ENCODE peak calls at places on chromosomes 3 and 15, in nine cellular contexts. One of them, this sample, is unnamed.

GRCh38 chr3:58203541-58203940 is 7.2 kb downstream of the DNASE1L3 start:
- DNase-seq in natural killer cell: no peak
- DNase-seq in activated CD8-positive, alpha-beta memory T cell treated with anti-CD3 and anti-CD28 coated beads for 1 hour: no peak
- DNase-seq in endodermal cell: no peak
- DNase-seq in putamen: no peak
- DNase-seq in anterior cingulate cortex: no peak
- DNase-seq in A549: no peak
- DNase-seq in stimulated activated CD8-positive, alpha-beta memory T cell treated with anti-CD3 and anti-CD28 coated beads, Interleukin-12 subunit alpha, Interleukin-12 subunit beta, amount 100 ng/mL, for 4 hours: no peak
- DNase-seq in uterus: no peak
- DNase-seq in this sample: no peak

GRCh38 chr15:93730724-93731123 is 500.6 kb upstream of the MCTP2 start:
- DNase-seq in natural killer cell: no peak
- DNase-seq in activated CD8-positive, alpha-beta memory T cell treated with anti-CD3 and anti-CD28 coated beads for 1 hour: no peak
- DNase-seq in endodermal cell: no peak
- DNase-seq in putamen: no peak
- DNase-seq in anterior cingulate cortex: no peak
- DNase-seq in A549: no peak
- DNase-seq in stimulated activated CD8-positive, alpha-beta memory T cell treated with anti-CD3 and anti-CD28 coated beads, Interleukin-12 subunit alpha, Interleukin-12 subunit beta, amount 100 ng/mL, for 4 hours: no peak
- DNase-seq in uterus: no peak
- DNase-seq in this sample: peak

GRCh38 chr3:56321383-56321782 is 146.9 kb downstream of the ERC2 start:
- DNase-seq in natural killer cell: no peak
- DNase-seq in activated CD8-positive, alpha-beta memory T cell treated with anti-CD3 and anti-CD28 coated beads for 1 hour: no peak
- DNase-seq in endodermal cell: no peak
- DNase-seq in putamen: no peak
- DNase-seq in anterior cingulate cortex: no peak
- DNase-seq in A549: no peak
- DNase-seq in stimulated activated CD8-positive, alpha-beta memory T cell treated with anti-CD3 and anti-CD28 coated beads, Interleukin-12 subunit alpha, Interleukin-12 subunit beta, amount 100 ng/mL, for 4 hours: no peak
- DNase-seq in uterus: no peak
- DNase-seq in this sample: no peak

GRCh38 chr3:9780920-9781319 is 11.2 kb upstream of the CAMK1 start:
- DNase-seq in natural killer cell: no peak
- DNase-seq in activated CD8-positive, alpha-beta memory T cell treated with anti-CD3 and anti-CD28 coated beads for 1 hour: no peak
- DNase-seq in endodermal cell: no peak
- DNase-seq in putamen: no peak
- DNase-seq in anterior cingulate cortex: no peak
- DNase-seq in A549: no peak
- DNase-seq in stimulated activated CD8-positive, alpha-beta memory T cell treated with anti-CD3 and anti-CD28 coated beads, Interleukin-12 subunit alpha, Interleukin-12 subunit beta, amount 100 ng/mL, for 4 hours: no peak
- DNase-seq in uterus: no peak
- DNase-seq in this sample: no peak

GRCh38 chr3:160697628-160698382 is 20.8 kb downstream of the ARL14 start:
- DNase-seq in natural killer cell: no peak
- DNase-seq in activated CD8-positive, alpha-beta memory T cell treated with anti-CD3 and anti-CD28 coated beads for 1 hour: no peak
- DNase-seq in endodermal cell: no peak
- DNase-seq in putamen: no peak
- DNase-seq in anterior cingulate cortex: no peak
- DNase-seq in A549: no peak
- DNase-seq in stimulated activated CD8-positive, alpha-beta memory T cell treated with anti-CD3 and anti-CD28 coated beads, Interleukin-12 subunit alpha, Interleukin-12 subunit beta, amount 100 ng/mL, for 4 hours: no peak
- DNase-seq in uterus: no peak
- DNase-seq in this sample: no peak

GRCh38 chr3:70981252-70981933 is 602.1 kb downstream of the FOXP1 start:
- DNase-seq in natural killer cell: no peak
- DNase-seq in activated CD8-positive, alpha-beta memory T cell treated with anti-CD3 and anti-CD28 coated beads for 1 hour: no peak
- DNase-seq in endodermal cell: no peak
- DNase-seq in putamen: no peak
- DNase-seq in anterior cingulate cortex: no peak
- DNase-seq in A549: no peak
- DNase-seq in stimulated activated CD8-positive, alpha-beta memory T cell treated with anti-CD3 and anti-CD28 coated beads, Interleukin-12 subunit alpha, Interleukin-12 subunit beta, amount 100 ng/mL, for 4 hours: no peak
- DNase-seq in uterus: no peak
- DNase-seq in this sample: no peak

GRCh38 chr3:63655519-63655918 is 3.0 kb downstream of the SNTN start:
- DNase-seq in natural killer cell: no peak
- DNase-seq in activated CD8-positive, alpha-beta memory T cell treated with anti-CD3 and anti-CD28 coated beads for 1 hour: no peak
- DNase-seq in endodermal cell: no peak
- DNase-seq in putamen: no peak
- DNase-seq in anterior cingulate cortex: no peak
- DNase-seq in A549: no peak
- DNase-seq in stimulated activated CD8-positive, alpha-beta memory T cell treated with anti-CD3 and anti-CD28 coated beads, Interleukin-12 subunit alpha, Interleukin-12 subunit beta, amount 100 ng/mL, for 4 hours: no peak
- DNase-seq in uterus: no peak
- DNase-seq in this sample: no peak

GRCh38 chr3:11385908-11386307 is 113.7 kb downstream of the ATG7 start:
- DNase-seq in natural killer cell: no peak
- DNase-seq in activated CD8-positive, alpha-beta memory T cell treated with anti-CD3 and anti-CD28 coated beads for 1 hour: no peak
- DNase-seq in endodermal cell: no peak
- DNase-seq in putamen: no peak
- DNase-seq in anterior cingulate cortex: no peak
- DNase-seq in A549: peak
- DNase-seq in stimulated activated CD8-positive, alpha-beta memory T cell treated with anti-CD3 and anti-CD28 coated beads, Interleukin-12 subunit alpha, Interleukin-12 subunit beta, amount 100 ng/mL, for 4 hours: no peak
- DNase-seq in uterus: peak
- DNase-seq in this sample: no peak

GRCh38 chr3:129006864-129007263 is 5.8 kb downstream of the EFCC1 start:
- DNase-seq in natural killer cell: no peak
- DNase-seq in activated CD8-positive, alpha-beta memory T cell treated with anti-CD3 and anti-CD28 coated beads for 1 hour: no peak
- DNase-seq in endodermal cell: no peak
- DNase-seq in putamen: no peak
- DNase-seq in anterior cingulate cortex: no peak
- DNase-seq in A549: no peak
- DNase-seq in stimulated activated CD8-positive, alpha-beta memory T cell treated with anti-CD3 and anti-CD28 coated beads, Interleukin-12 subunit alpha, Interleukin-12 subunit beta, amount 100 ng/mL, for 4 hours: no peak
- DNase-seq in uterus: no peak
- DNase-seq in this sample: no peak

GRCh38 chr3:71111784-71112440 is 471.6 kb downstream of the FOXP1 start:
- DNase-seq in natural killer cell: no peak
- DNase-seq in activated CD8-positive, alpha-beta memory T cell treated with anti-CD3 and anti-CD28 coated beads for 1 hour: no peak
- DNase-seq in endodermal cell: no peak
- DNase-seq in putamen: no peak
- DNase-seq in anterior cingulate cortex: no peak
- DNase-seq in A549: peak
- DNase-seq in stimulated activated CD8-positive, alpha-beta memory T cell treated with anti-CD3 and anti-CD28 coated beads, Interleukin-12 subunit alpha, Interleukin-12 subunit beta, amount 100 ng/mL, for 4 hours: no peak
- DNase-seq in uterus: no peak
- DNase-seq in this sample: peak

GRCh38 chr3:171874251-171874679 is 31.1 kb downstream of the TMEM212 start:
- DNase-seq in natural killer cell: no peak
- DNase-seq in activated CD8-positive, alpha-beta memory T cell treated with anti-CD3 and anti-CD28 coated beads for 1 hour: no peak
- DNase-seq in endodermal cell: no peak
- DNase-seq in putamen: no peak
- DNase-seq in anterior cingulate cortex: no peak
- DNase-seq in A549: peak
- DNase-seq in stimulated activated CD8-positive, alpha-beta memory T cell treated with anti-CD3 and anti-CD28 coated beads, Interleukin-12 subunit alpha, Interleukin-12 subunit beta, amount 100 ng/mL, for 4 hours: no peak
- DNase-seq in uterus: no peak
- DNase-seq in this sample: peak

GRCh38 chr15:92037446-92037845 is 183.9 kb downstream of the SLCO3A1 start:
- DNase-seq in natural killer cell: no peak
- DNase-seq in activated CD8-positive, alpha-beta memory T cell treated with anti-CD3 and anti-CD28 coated beads for 1 hour: no peak
- DNase-seq in endodermal cell: no peak
- DNase-seq in putamen: no peak
- DNase-seq in anterior cingulate cortex: no peak
- DNase-seq in A549: no peak
- DNase-seq in stimulated activated CD8-positive, alpha-beta memory T cell treated with anti-CD3 and anti-CD28 coated beads, Interleukin-12 subunit alpha, Interleukin-12 subunit beta, amount 100 ng/mL, for 4 hours: no peak
- DNase-seq in uterus: no peak
- DNase-seq in this sample: no peak

GRCh38 chr15:35309886-35310285 is 224.8 kb upstream of the NANOGP8 start:
- DNase-seq in natural killer cell: no peak
- DNase-seq in activated CD8-positive, alpha-beta memory T cell treated with anti-CD3 and anti-CD28 coated beads for 1 hour: no peak
- DNase-seq in endodermal cell: no peak
- DNase-seq in putamen: no peak
- DNase-seq in anterior cingulate cortex: no peak
- DNase-seq in A549: no peak
- DNase-seq in stimulated activated CD8-positive, alpha-beta memory T cell treated with anti-CD3 and anti-CD28 coated beads, Interleukin-12 subunit alpha, Interleukin-12 subunit beta, amount 100 ng/mL, for 4 hours: no peak
- DNase-seq in uterus: no peak
- DNase-seq in this sample: no peak

GRCh38 chr15:41661529-41662225 is 1.5 kb downstream of the MGA start:
- DNase-seq in natural killer cell: peak
- DNase-seq in activated CD8-positive, alpha-beta memory T cell treated with anti-CD3 and anti-CD28 coated beads for 1 hour: peak
- DNase-seq in endodermal cell: peak
- DNase-seq in putamen: peak
- DNase-seq in anterior cingulate cortex: peak
- DNase-seq in A549: peak
- DNase-seq in stimulated activated CD8-positive, alpha-beta memory T cell treated with anti-CD3 and anti-CD28 coated beads, Interleukin-12 subunit alpha, Interleukin-12 subunit beta, amount 100 ng/mL, for 4 hours: peak
- DNase-seq in uterus: peak
- DNase-seq in this sample: peak

GRCh38 chr3:190533511-190534282 is 19.8 kb downstream of the IL1RAP start:
- DNase-seq in natural killer cell: no peak
- DNase-seq in activated CD8-positive, alpha-beta memory T cell treated with anti-CD3 and anti-CD28 coated beads for 1 hour: no peak
- DNase-seq in endodermal cell: no peak
- DNase-seq in putamen: peak
- DNase-seq in anterior cingulate cortex: peak
- DNase-seq in A549: peak
- DNase-seq in stimulated activated CD8-positive, alpha-beta memory T cell treated with anti-CD3 and anti-CD28 coated beads, Interleukin-12 subunit alpha, Interleukin-12 subunit beta, amount 100 ng/mL, for 4 hours: no peak
- DNase-seq in uterus: peak
- DNase-seq in this sample: no peak

GRCh38 chr3:168545591-168545990 is 449.9 kb upstream of the GOLIM4 start:
- DNase-seq in natural killer cell: no peak
- DNase-seq in activated CD8-positive, alpha-beta memory T cell treated with anti-CD3 and anti-CD28 coated beads for 1 hour: no peak
- DNase-seq in endodermal cell: peak
- DNase-seq in putamen: peak
- DNase-seq in anterior cingulate cortex: no peak
- DNase-seq in A549: no peak
- DNase-seq in stimulated activated CD8-positive, alpha-beta memory T cell treated with anti-CD3 and anti-CD28 coated beads, Interleukin-12 subunit alpha, Interleukin-12 subunit beta, amount 100 ng/mL, for 4 hours: no peak
- DNase-seq in uterus: no peak
- DNase-seq in this sample: no peak

GRCh38 chr15:36344887-36345286 is 234.5 kb upstream of the CDIN1 start:
- DNase-seq in natural killer cell: no peak
- DNase-seq in activated CD8-positive, alpha-beta memory T cell treated with anti-CD3 and anti-CD28 coated beads for 1 hour: no peak
- DNase-seq in endodermal cell: no peak
- DNase-seq in putamen: no peak
- DNase-seq in anterior cingulate cortex: no peak
- DNase-seq in A549: no peak
- DNase-seq in stimulated activated CD8-positive, alpha-beta memory T cell treated with anti-CD3 and anti-CD28 coated beads, Interleukin-12 subunit alpha, Interleukin-12 subunit beta, amount 100 ng/mL, for 4 hours: no peak
- DNase-seq in uterus: no peak
- DNase-seq in this sample: no peak

GRCh38 chr3:156630081-156630772 is 44.2 kb upstream of the TIPARP start:
- DNase-seq in natural killer cell: no peak
- DNase-seq in activated CD8-positive, alpha-beta memory T cell treated with anti-CD3 and anti-CD28 coated beads for 1 hour: no peak
- DNase-seq in endodermal cell: no peak
- DNase-seq in putamen: no peak
- DNase-seq in anterior cingulate cortex: no peak
- DNase-seq in A549: no peak
- DNase-seq in stimulated activated CD8-positive, alpha-beta memory T cell treated with anti-CD3 and anti-CD28 coated beads, Interleukin-12 subunit alpha, Interleukin-12 subunit beta, amount 100 ng/mL, for 4 hours: no peak
- DNase-seq in uterus: no peak
- DNase-seq in this sample: peak

GRCh38 chr3:78351338-78351737 is 1311.4 kb downstream of the ROBO2 start:
- DNase-seq in natural killer cell: no peak
- DNase-seq in activated CD8-positive, alpha-beta memory T cell treated with anti-CD3 and anti-CD28 coated beads for 1 hour: no peak
- DNase-seq in endodermal cell: no peak
- DNase-seq in putamen: no peak
- DNase-seq in anterior cingulate cortex: no peak
- DNase-seq in A549: no peak
- DNase-seq in stimulated activated CD8-positive, alpha-beta memory T cell treated with anti-CD3 and anti-CD28 coated beads, Interleukin-12 subunit alpha, Interleukin-12 subunit beta, amount 100 ng/mL, for 4 hours: no peak
- DNase-seq in uterus: no peak
- DNase-seq in this sample: no peak

GRCh38 chr15:81411056-81411455 is 37.0 kb upstream of the TMC3 start:
- DNase-seq in natural killer cell: no peak
- DNase-seq in activated CD8-positive, alpha-beta memory T cell treated with anti-CD3 and anti-CD28 coated beads for 1 hour: no peak
- DNase-seq in endodermal cell: peak
- DNase-seq in putamen: no peak
- DNase-seq in anterior cingulate cortex: no peak
- DNase-seq in A549: peak
- DNase-seq in stimulated activated CD8-positive, alpha-beta memory T cell treated with anti-CD3 and anti-CD28 coated beads, Interleukin-12 subunit alpha, Interleukin-12 subunit beta, amount 100 ng/mL, for 4 hours: no peak
- DNase-seq in uterus: no peak
- DNase-seq in this sample: no peak

GRCh38 chr15:68816795-68817303 is 3.8 kb downstream of the ANP32A start:
- DNase-seq in natural killer cell: no peak
- DNase-seq in activated CD8-positive, alpha-beta memory T cell treated with anti-CD3 and anti-CD28 coated beads for 1 hour: no peak
- DNase-seq in endodermal cell: no peak
- DNase-seq in putamen: no peak
- DNase-seq in anterior cingulate cortex: no peak
- DNase-seq in A549: peak
- DNase-seq in stimulated activated CD8-positive, alpha-beta memory T cell treated with anti-CD3 and anti-CD28 coated beads, Interleukin-12 subunit alpha, Interleukin-12 subunit beta, amount 100 ng/mL, for 4 hours: no peak
- DNase-seq in uterus: no peak
- DNase-seq in this sample: peak

GRCh38 chr3:133437391-133438093 is 37.7 kb downstream of the BFSP2 start:
- DNase-seq in natural killer cell: no peak
- DNase-seq in activated CD8-positive, alpha-beta memory T cell treated with anti-CD3 and anti-CD28 coated beads for 1 hour: no peak
- DNase-seq in endodermal cell: no peak
- DNase-seq in putamen: no peak
- DNase-seq in anterior cingulate cortex: no peak
- DNase-seq in A549: peak
- DNase-seq in stimulated activated CD8-positive, alpha-beta memory T cell treated with anti-CD3 and anti-CD28 coated beads, Interleukin-12 subunit alpha, Interleukin-12 subunit beta, amount 100 ng/mL, for 4 hours: no peak
- DNase-seq in uterus: peak
- DNase-seq in this sample: no peak

GRCh38 chr15:80936288-80937078 is 53.1 kb downstream of the MESD start:
- DNase-seq in natural killer cell: no peak
- DNase-seq in activated CD8-positive, alpha-beta memory T cell treated with anti-CD3 and anti-CD28 coated beads for 1 hour: no peak
- DNase-seq in endodermal cell: no peak
- DNase-seq in putamen: no peak
- DNase-seq in anterior cingulate cortex: no peak
- DNase-seq in A549: no peak
- DNase-seq in stimulated activated CD8-positive, alpha-beta memory T cell treated with anti-CD3 and anti-CD28 coated beads, Interleukin-12 subunit alpha, Interleukin-12 subunit beta, amount 100 ng/mL, for 4 hours: no peak
- DNase-seq in uterus: no peak
- DNase-seq in this sample: no peak

GRCh38 chr3:72683068-72683467 is 165.2 kb downstream of the SHQ1 start:
- DNase-seq in natural killer cell: no peak
- DNase-seq in activated CD8-positive, alpha-beta memory T cell treated with anti-CD3 and anti-CD28 coated beads for 1 hour: no peak
- DNase-seq in endodermal cell: no peak
- DNase-seq in putamen: no peak
- DNase-seq in anterior cingulate cortex: no peak
- DNase-seq in A549: no peak
- DNase-seq in stimulated activated CD8-positive, alpha-beta memory T cell treated with anti-CD3 and anti-CD28 coated beads, Interleukin-12 subunit alpha, Interleukin-12 subunit beta, amount 100 ng/mL, for 4 hours: no peak
- DNase-seq in uterus: no peak
- DNase-seq in this sample: peak

GRCh38 chr3:35492846-35493245 is 146.5 kb upstream of the ARPP21 start:
- DNase-seq in natural killer cell: no peak
- DNase-seq in activated CD8-positive, alpha-beta memory T cell treated with anti-CD3 and anti-CD28 coated beads for 1 hour: no peak
- DNase-seq in endodermal cell: no peak
- DNase-seq in putamen: no peak
- DNase-seq in anterior cingulate cortex: no peak
- DNase-seq in A549: no peak
- DNase-seq in stimulated activated CD8-positive, alpha-beta memory T cell treated with anti-CD3 and anti-CD28 coated beads, Interleukin-12 subunit alpha, Interleukin-12 subunit beta, amount 100 ng/mL, for 4 hours: no peak
- DNase-seq in uterus: no peak
- DNase-seq in this sample: peak

GRCh38 chr15:68304611-68305337 is 27.2 kb downstream of the FEM1B start:
- DNase-seq in natural killer cell: no peak
- DNase-seq in activated CD8-positive, alpha-beta memory T cell treated with anti-CD3 and anti-CD28 coated beads for 1 hour: no peak
- DNase-seq in endodermal cell: peak
- DNase-seq in putamen: no peak
- DNase-seq in anterior cingulate cortex: no peak
- DNase-seq in A549: no peak
- DNase-seq in stimulated activated CD8-positive, alpha-beta memory T cell treated with anti-CD3 and anti-CD28 coated beads, Interleukin-12 subunit alpha, Interleukin-12 subunit beta, amount 100 ng/mL, for 4 hours: no peak
- DNase-seq in uterus: peak
- DNase-seq in this sample: peak